ENCODE peak calls at places on chromosomes 12 and 14, in eight cellular contexts. One of them, this sample, is unnamed.

GRCh38 chr12:5921966-5922365 is 23.1 kb downstream of the ANO2 start:
- DNase-seq in testis: no peak
- DNase-seq in Caco-2: no peak
- DNase-seq in tibial artery: no peak
- DNase-seq in CD4-positive, CD25-positive, alpha-beta regulatory T cell: no peak
- DNase-seq in stomach: no peak
- DNase-seq in tibial nerve: no peak
- DNase-seq in IMR-90: no peak
- DNase-seq in this sample: no peak

GRCh38 chr12:91681751-91682150 is 463.9 kb downstream of the BTG1 start:
- DNase-seq in stomach: no peak
- DNase-seq in tibial nerve: no peak
- DNase-seq in Caco-2: no peak
- DNase-seq in IMR-90: no peak
- DNase-seq in CD4-positive, CD25-positive, alpha-beta regulatory T cell: no peak
- DNase-seq in tibial artery: no peak
- DNase-seq in testis: no peak
- DNase-seq in this sample: no peak

GRCh38 chr12:50110127-50110761 is 1.8 kb upstream of the COX14 start:
- DNase-seq in Caco-2: peak; percentile 65
- DNase-seq in testis: no peak
- DNase-seq in stomach: peak; percentile 70
- DNase-seq in CD4-positive, CD25-positive, alpha-beta regulatory T cell: no peak
- DNase-seq in tibial artery: peak; percentile 49
- DNase-seq in tibial nerve: no peak
- DNase-seq in IMR-90: no peak
- DNase-seq in this sample: no peak

GRCh38 chr12:116391501-116391900 is 114.0 kb upstream of the MED13L start:
- DNase-seq in testis: no peak
- DNase-seq in IMR-90: no peak
- DNase-seq in CD4-positive, CD25-positive, alpha-beta regulatory T cell: no peak
- DNase-seq in tibial artery: no peak
- DNase-seq in Caco-2: no peak
- DNase-seq in stomach: no peak
- DNase-seq in tibial nerve: no peak
- DNase-seq in this sample: no peak

GRCh38 chr14:100402631-100403030 is 79.5 kb downstream of the SLC25A47 start:
- DNase-seq in stomach: no peak
- DNase-seq in tibial nerve: no peak
- DNase-seq in Caco-2: no peak
- DNase-seq in testis: no peak
- DNase-seq in tibial artery: no peak
- DNase-seq in CD4-positive, CD25-positive, alpha-beta regulatory T cell: no peak
- DNase-seq in IMR-90: no peak
- DNase-seq in this sample: no peak

GRCh38 chr12:20508962-20509361 is 140.6 kb downstream of the PDE3A start:
- DNase-seq in IMR-90: no peak
- DNase-seq in stomach: no peak
- DNase-seq in tibial nerve: no peak
- DNase-seq in testis: no peak
- DNase-seq in CD4-positive, CD25-positive, alpha-beta regulatory T cell: no peak
- DNase-seq in tibial artery: no peak
- DNase-seq in Caco-2: no peak
- DNase-seq in this sample: no peak

GRCh38 chr14:93160353-93160801 is 24.3 kb downstream of the MOAP1 start:
- DNase-seq in stomach: no peak
- DNase-seq in testis: no peak
- DNase-seq in tibial artery: no peak
- DNase-seq in CD4-positive, CD25-positive, alpha-beta regulatory T cell: no peak
- DNase-seq in IMR-90: no peak
- DNase-seq in tibial nerve: no peak
- DNase-seq in Caco-2: peak; percentile 46
- DNase-seq in this sample: peak; percentile 22

GRCh38 chr14:34134484-34134883 is 183.6 kb upstream of the EGLN3 start:
- DNase-seq in IMR-90: no peak
- DNase-seq in CD4-positive, CD25-positive, alpha-beta regulatory T cell: no peak
- DNase-seq in tibial nerve: no peak
- DNase-seq in testis: no peak
- DNase-seq in stomach: no peak
- DNase-seq in tibial artery: no peak
- DNase-seq in Caco-2: no peak
- DNase-seq in this sample: no peak

GRCh38 chr14:20622816-20623291 is 18.6 kb downstream of the OR6S1 start:
- DNase-seq in tibial artery: no peak
- DNase-seq in tibial nerve: no peak
- DNase-seq in Caco-2: no peak
- DNase-seq in CD4-positive, CD25-positive, alpha-beta regulatory T cell: no peak
- DNase-seq in stomach: no peak
- DNase-seq in IMR-90: no peak
- DNase-seq in testis: no peak
- DNase-seq in this sample: no peak

GRCh38 chr14:81137316-81137715 is 83.4 kb downstream of the GTF2A1 start:
- DNase-seq in tibial nerve: no peak
- DNase-seq in Caco-2: no peak
- DNase-seq in CD4-positive, CD25-positive, alpha-beta regulatory T cell: no peak
- DNase-seq in tibial artery: no peak
- DNase-seq in testis: no peak
- DNase-seq in IMR-90: peak; percentile 48
- DNase-seq in stomach: no peak
- DNase-seq in this sample: peak; percentile 17

GRCh38 chr12:132127041-132127440 is 17.1 kb downstream of the DDX51 start:
- DNase-seq in testis: no peak
- DNase-seq in tibial artery: no peak
- DNase-seq in stomach: no peak
- DNase-seq in CD4-positive, CD25-positive, alpha-beta regulatory T cell: no peak
- DNase-seq in Caco-2: no peak
- DNase-seq in tibial nerve: no peak
- DNase-seq in IMR-90: no peak
- DNase-seq in this sample: no peak

GRCh38 chr12:114888458-114888857 is 204.5 kb upstream of the TBX3 start:
- DNase-seq in CD4-positive, CD25-positive, alpha-beta regulatory T cell: no peak
- DNase-seq in tibial nerve: no peak
- DNase-seq in Caco-2: no peak
- DNase-seq in IMR-90: peak; percentile 58
- DNase-seq in tibial artery: no peak
- DNase-seq in stomach: no peak
- DNase-seq in testis: no peak
- DNase-seq in this sample: peak; percentile 33

GRCh38 chr12:2796187-2796663 is 1.5 kb downstream of the FKBP4 start:
- DNase-seq in testis: no peak
- DNase-seq in tibial artery: no peak
- DNase-seq in tibial nerve: no peak
- DNase-seq in stomach: no peak
- DNase-seq in CD4-positive, CD25-positive, alpha-beta regulatory T cell: no peak
- DNase-seq in IMR-90: no peak
- DNase-seq in Caco-2: peak; percentile 58
- DNase-seq in this sample: no peak

GRCh38 chr12:60191676-60192359 is 596.0 kb downstream of the SLC16A7 start:
- DNase-seq in IMR-90: peak; percentile 64
- DNase-seq in testis: no peak
- DNase-seq in tibial artery: no peak
- DNase-seq in CD4-positive, CD25-positive, alpha-beta regulatory T cell: no peak
- DNase-seq in stomach: no peak
- DNase-seq in tibial nerve: no peak
- DNase-seq in Caco-2: no peak
- DNase-seq in this sample: peak; percentile 17

GRCh38 chr12:43306066-43306465 is 245.9 kb downstream of the ADAMTS20 start:
- DNase-seq in Caco-2: no peak
- DNase-seq in stomach: no peak
- DNase-seq in tibial nerve: no peak
- DNase-seq in IMR-90: peak; percentile 99
- DNase-seq in tibial artery: no peak
- DNase-seq in CD4-positive, CD25-positive, alpha-beta regulatory T cell: no peak
- DNase-seq in testis: no peak
- DNase-seq in this sample: peak; percentile 90

GRCh38 chr12:62468394-62468793 is 1.8 kb downstream of the MON2 start:
- DNase-seq in IMR-90: no peak
- DNase-seq in Caco-2: no peak
- DNase-seq in CD4-positive, CD25-positive, alpha-beta regulatory T cell: no peak
- DNase-seq in tibial artery: no peak
- DNase-seq in testis: no peak
- DNase-seq in stomach: no peak
- DNase-seq in tibial nerve: no peak
- DNase-seq in this sample: no peak

GRCh38 chr12:62471734-62472133 is 5.1 kb downstream of the MON2 start:
- DNase-seq in tibial artery: no peak
- DNase-seq in CD4-positive, CD25-positive, alpha-beta regulatory T cell: no peak
- DNase-seq in stomach: no peak
- DNase-seq in testis: no peak
- DNase-seq in Caco-2: no peak
- DNase-seq in IMR-90: no peak
- DNase-seq in tibial nerve: no peak
- DNase-seq in this sample: no peak

GRCh38 chr12:62469704-62470103 is 3.1 kb downstream of the MON2 start:
- DNase-seq in stomach: no peak
- DNase-seq in CD4-positive, CD25-positive, alpha-beta regulatory T cell: no peak
- DNase-seq in tibial artery: no peak
- DNase-seq in tibial nerve: no peak
- DNase-seq in IMR-90: no peak
- DNase-seq in Caco-2: no peak
- DNase-seq in testis: no peak
- DNase-seq in this sample: no peak

GRCh38 chr12:62468935-62469334 is 2.3 kb downstream of the MON2 start:
- DNase-seq in CD4-positive, CD25-positive, alpha-beta regulatory T cell: no peak
- DNase-seq in tibial artery: no peak
- DNase-seq in IMR-90: no peak
- DNase-seq in Caco-2: no peak
- DNase-seq in stomach: no peak
- DNase-seq in tibial nerve: no peak
- DNase-seq in testis: no peak
- DNase-seq in this sample: no peak

GRCh38 chr12:62472472-62472871 is 5.8 kb downstream of the MON2 start:
- DNase-seq in testis: no peak
- DNase-seq in tibial artery: no peak
- DNase-seq in CD4-positive, CD25-positive, alpha-beta regulatory T cell: no peak
- DNase-seq in stomach: no peak
- DNase-seq in IMR-90: no peak
- DNase-seq in tibial nerve: no peak
- DNase-seq in Caco-2: peak; percentile 9
- DNase-seq in this sample: no peak
- H3K4me1 ChIP-seq in testis: peaks cover 6% of the 10 kb centered on the region
- H3K4me1 ChIP-seq in tibial artery: no peaks in the 10 kb centered on the region
- H3K4me1 ChIP-seq in CD4-positive, CD25-positive, alpha-beta regulatory T cell: peaks cover 10% of the 10 kb centered on the region
- H3K4me1 ChIP-seq in stomach: peaks cover 13% of the 10 kb centered on the region
- H3K4me1 ChIP-seq in IMR-90: peaks cover 2% of the 10 kb centered on the region
- H3K4me1 ChIP-seq in tibial nerve: no peaks in the 10 kb centered on the region
- H3K4me1 ChIP-seq in Caco-2: no peaks in the 10 kb centered on the region
- H3K4me1 ChIP-seq in this sample: peaks cover 16% of the 10 kb centered on the region

GRCh38 chr14:54565236-54566151 is 1.4 kb upstream of the SAMD4A start:
- DNase-seq in Caco-2: peak; percentile 95
- DNase-seq in stomach: peak; percentile 94
- DNase-seq in tibial artery: peak; percentile 97
- DNase-seq in IMR-90: peak; percentile 90
- DNase-seq in CD4-positive, CD25-positive, alpha-beta regulatory T cell: peak; percentile 69
- DNase-seq in tibial nerve: peak; percentile 95
- DNase-seq in testis: peak; percentile 93
- DNase-seq in this sample: peak; percentile 93

GRCh38 chr14:54562334-54562733 is 4.6 kb upstream of the SAMD4A start:
- DNase-seq in CD4-positive, CD25-positive, alpha-beta regulatory T cell: no peak
- DNase-seq in tibial nerve: no peak
- DNase-seq in Caco-2: no peak
- DNase-seq in stomach: no peak
- DNase-seq in IMR-90: peak; percentile 57
- DNase-seq in tibial artery: no peak
- DNase-seq in testis: no peak
- DNase-seq in this sample: no peak

GRCh38 chr14:54566152-54566409 is 847 bp upstream of the SAMD4A start:
- DNase-seq in IMR-90: no peak
- DNase-seq in Caco-2: no peak
- DNase-seq in stomach: no peak
- DNase-seq in tibial artery: no peak
- DNase-seq in testis: no peak
- DNase-seq in tibial nerve: no peak
- DNase-seq in CD4-positive, CD25-positive, alpha-beta regulatory T cell: no peak
- DNase-seq in this sample: no peak

GRCh38 chr14:54564799-54565235 is 2.1 kb upstream of the SAMD4A start:
- DNase-seq in tibial nerve: peak; percentile 57
- DNase-seq in stomach: no peak
- DNase-seq in Caco-2: no peak
- DNase-seq in CD4-positive, CD25-positive, alpha-beta regulatory T cell: no peak
- DNase-seq in tibial artery: peak; percentile 40
- DNase-seq in IMR-90: peak; percentile 87
- DNase-seq in testis: peak; percentile 38
- DNase-seq in this sample: no peak

GRCh38 chr14:54564071-54564798 is 2.7 kb upstream of the SAMD4A start:
- DNase-seq in tibial artery: no peak
- DNase-seq in CD4-positive, CD25-positive, alpha-beta regulatory T cell: no peak
- DNase-seq in Caco-2: peak; percentile 18
- DNase-seq in IMR-90: peak; percentile 48
- DNase-seq in stomach: no peak
- DNase-seq in testis: no peak
- DNase-seq in tibial nerve: no peak
- DNase-seq in this sample: peak; percentile 34
- H3K4me3 ChIP-seq in tibial artery: peak overlapping the region; percentile 91
- H3K4me3 ChIP-seq in CD4-positive, CD25-positive, alpha-beta regulatory T cell: peak overlapping the region; percentile 70
- H3K4me3 ChIP-seq in Caco-2: peak overlapping the region; percentile 73
- H3K4me3 ChIP-seq in IMR-90: peak overlapping the region; percentile 94
- H3K4me3 ChIP-seq in stomach: peak overlapping the region; percentile 76
- H3K4me3 ChIP-seq in testis: no peak overlapping the region
- H3K4me3 ChIP-seq in tibial nerve: peak overlapping the region; percentile 60
- H3K4me3 ChIP-seq in this sample: peak overlapping the region; percentile 95

DNA sequence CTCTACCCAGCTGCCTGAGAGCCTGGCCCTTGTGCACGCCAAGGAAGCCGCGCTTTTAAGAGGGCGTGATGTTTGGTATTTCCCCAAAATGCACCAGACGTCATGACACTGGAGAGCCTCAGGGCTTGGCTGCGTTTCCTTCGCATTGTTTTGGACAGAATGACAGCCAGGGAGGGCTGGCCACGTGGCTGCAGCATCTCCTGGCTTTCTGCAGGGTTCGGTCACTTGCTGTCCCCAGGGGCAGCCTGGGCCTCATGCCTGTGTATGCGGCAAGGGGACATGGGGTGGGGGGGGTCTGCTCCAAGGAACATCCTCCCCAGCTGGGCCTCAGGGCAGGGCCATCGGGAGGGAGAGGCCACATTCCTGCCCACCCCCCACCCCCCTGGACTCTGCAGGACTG is 16.2 kb upstream of the NUDT14 start:
- DNase-seq in CD4-positive, CD25-positive, alpha-beta regulatory T cell: no peak
- DNase-seq in Caco-2: no peak
- DNase-seq in testis: no peak
- DNase-seq in IMR-90: peak; percentile 35
- DNase-seq in tibial artery: no peak
- DNase-seq in tibial nerve: peak; percentile 24
- DNase-seq in stomach: no peak
- DNase-seq in this sample: no peak
- H3K27me3 ChIP-seq in CD4-positive, CD25-positive, alpha-beta regulatory T cell: no peaks in the 10 kb centered on the region
- H3K27me3 ChIP-seq in Caco-2: no peaks in the 10 kb centered on the region
- H3K27me3 ChIP-seq in testis: no peaks in the 10 kb centered on the region
- H3K27me3 ChIP-seq in IMR-90: peaks cover 44% of the 10 kb centered on the region
- H3K27me3 ChIP-seq in tibial artery: no peaks in the 10 kb centered on the region
- H3K27me3 ChIP-seq in tibial nerve: peaks cover 97% of the 10 kb centered on the region
- H3K27me3 ChIP-seq in stomach: peaks cover 98% of the 10 kb centered on the region
- H3K27me3 ChIP-seq in this sample: peaks cover 57% of the 10 kb centered on the region

DNA sequence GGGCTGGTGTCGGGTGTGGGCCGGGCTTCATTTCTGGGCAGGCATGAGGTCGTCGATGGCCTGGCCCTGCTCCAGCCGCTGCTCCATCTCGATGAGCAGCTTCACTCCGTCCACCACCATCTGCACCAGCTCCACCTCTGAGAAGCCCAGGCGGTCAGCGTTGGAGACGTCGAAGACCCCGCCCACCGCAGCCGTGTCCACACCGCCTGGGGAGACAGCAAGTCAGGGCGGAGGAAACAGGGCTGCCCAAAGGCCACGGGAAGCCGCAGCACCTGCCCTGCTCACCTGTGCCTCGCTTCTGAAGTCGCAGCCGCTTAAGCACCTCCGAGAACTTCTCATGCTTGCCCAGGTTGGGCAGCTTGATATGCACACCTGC is 2.8 kb downstream of the CKB start:
- DNase-seq in tibial artery: no peak
- DNase-seq in stomach: peak; percentile 46
- DNase-seq in tibial nerve: no peak
- DNase-seq in IMR-90: no peak
- DNase-seq in testis: no peak
- DNase-seq in CD4-positive, CD25-positive, alpha-beta regulatory T cell: no peak
- DNase-seq in Caco-2: no peak
- DNase-seq in this sample: no peak
- H3K4me1 ChIP-seq in tibial artery: no peaks in the 10 kb centered on the region
- H3K4me1 ChIP-seq in stomach: peaks cover 67% of the 10 kb centered on the region
- H3K4me1 ChIP-seq in tibial nerve: no peaks in the 10 kb centered on the region
- H3K4me1 ChIP-seq in IMR-90: peaks cover 18% of the 10 kb centered on the region
- H3K4me1 ChIP-seq in testis: peaks cover 46% of the 10 kb centered on the region
- H3K4me1 ChIP-seq in CD4-positive, CD25-positive, alpha-beta regulatory T cell: peaks cover 24% of the 10 kb centered on the region
- H3K4me1 ChIP-seq in Caco-2: peaks cover 32% of the 10 kb centered on the region
- H3K4me1 ChIP-seq in this sample: peaks cover 29% of the 10 kb centered on the region